ENCODE peak calls at places on chromosome 1, in seven cellular contexts. X is mammary epithelial cell, M is WTC11, I is NCI-H2081, R is mesothelial cell of epicardium, W is NCI-H1417, Z is HTR-8/SVneo. K is an unnamed sample.

GRCh38 chr1:34597877-34598514 is 156.9 kb upstream of the GJB5 start:
- DNase-seq in R (peak; percentile 65), I (peak; percentile 80), X (peak; percentile 42), W (peak; percentile 90), M (peak; percentile 94), Z (peak; percentile 71), K (no peak)

GRCh38 chr1:67189953-67190352 is 23.7 kb downstream of the IL23R start:
- DNase-seq in I (no peak), R (no peak), M (no peak), X (no peak), W (no peak), Z (no peak), K (no peak)

GRCh38 chr1:32695098-32695904 is 7.3 kb downstream of the SYNC start:
- DNase-seq in M (no peak), X (peak; percentile 6), Z (no peak), R (no peak), W (no peak), I (no peak), K (no peak)

GRCh38 chr1:213728593-213729536 is 258.9 kb upstream of the PROX1 start:
- DNase-seq in W (no peak), M (no peak), Z (no peak), R (no peak), I (no peak), X (no peak), K (no peak)

GRCh38 chr1:9059944-9060744 is 9.3 kb downstream of the SLC2A5 start:
- DNase-seq in R (no peak), W (no peak), X (no peak), I (no peak), Z (no peak), M (no peak), K (no peak)

GRCh38 chr1:205144751-205145150 is 23.0 kb upstream of the RBBP5 start:
- DNase-seq in M (no peak), X (no peak), Z (peak; percentile 62), W (no peak), I (no peak), R (no peak), K (no peak)

GRCh38 chr1:183870351-183871077 is 65.6 kb downstream of the RGL1 start:
- DNase-seq in I (no peak), Z (no peak), M (no peak), R (no peak), W (no peak), X (no peak), K (no peak)

GRCh38 chr1:246329900-246330299 is 177.2 kb downstream of the SMYD3 start:
- DNase-seq in R (no peak), M (no peak), W (no peak), I (no peak), X (peak; percentile 69), Z (no peak), K (no peak)

GRCh38 chr1:109828756-109829505 is 65.2 kb upstream of the EPS8L3 start:
- DNase-seq in Z (no peak), W (no peak), I (no peak), M (no peak), R (no peak), X (peak; percentile 30), K (no peak)

GRCh38 chr1:12640237-12640957 is 3.5 kb upstream of the AADACL4 start:
- DNase-seq in I (no peak), R (no peak), Z (no peak), X (peak; percentile 6), M (no peak), W (no peak), K (no peak)

GRCh38 chr1:92853299-92853698 is 21.5 kb downstream of the RPL5 start:
- DNase-seq in M (no peak), I (no peak), X (no peak), R (no peak), W (no peak), Z (no peak), K (no peak)

GRCh38 chr1:18199462-18199861 is 91.9 kb downstream of the IGSF21 start:
- DNase-seq in X (no peak), R (no peak), Z (no peak), W (peak; percentile 85), M (peak; percentile 34), I (peak; percentile 40), K (no peak)

GRCh38 chr1:40844079-40844478 is 18.1 kb downstream of the CITED4 start:
- DNase-seq in M (no peak), X (no peak), Z (no peak), W (no peak), R (no peak), I (peak; percentile 52), K (no peak)

GRCh38 chr1:185720633-185721272 is 13.4 kb upstream of the HMCN1 start:
- DNase-seq in X (peak; percentile 28), Z (no peak), W (peak; percentile 40), M (no peak), R (no peak), I (peak; percentile 51), K (no peak)

GRCh38 chr1:80445021-80445420 is 1355.7 kb upstream of the ADGRL2 start:
- DNase-seq in Z (peak; percentile 1), X (peak; percentile 59), R (no peak), W (no peak), I (no peak), M (no peak), K (no peak)

GRCh38 chr1:37765937-37766664 is 1.2 kb upstream of the EPHA10 start:
- DNase-seq in I (peak; percentile 59), W (peak; percentile 7), Z (no peak), M (peak; percentile 57), R (no peak), X (no peak), K (no peak)

GRCh38 chr1:12333036-12333785 is 103.4 kb downstream of the VPS13D start:
- DNase-seq in R (no peak), M (no peak), W (no peak), Z (no peak), X (no peak), I (no peak), K (no peak)

GRCh38 chr1:13714851-13715250 is 14.9 kb downstream of the PRDM2 start:
- DNase-seq in Z (no peak), X (no peak), I (no peak), W (no peak), R (no peak), M (no peak), K (no peak)

GRCh38 chr1:187626056-187626455 is 797.3 kb downstream of the PLA2G4A start:
- DNase-seq in X (peak; percentile 72), M (no peak), Z (no peak), R (no peak), I (peak; percentile 25), W (peak; percentile 50), K (no peak)

GRCh38 chr1:29706936-29707335 is 470.6 kb downstream of the PTPRU start:
- DNase-seq in I (peak; percentile 95), X (peak; percentile 53), R (no peak), Z (no peak), M (peak; percentile 91), W (peak; percentile 50), K (peak; percentile 61)

GRCh38 chr1:111656093-111657017 is 36.8 kb downstream of the RAP1A start:
- DNase-seq in Z (peak; percentile 32), X (peak; percentile 27), I (no peak), M (no peak), W (peak; percentile 15), R (no peak), K (no peak)

GRCh38 chr1:37517569-37517968 is 3.0 kb upstream of the MEAF6 start:
- DNase-seq in W (no peak), I (no peak), Z (no peak), R (no peak), X (no peak), M (no peak), K (no peak)

GRCh38 chr1:116375165-116375883 is 2.3 kb downstream of the ATP1A1 start:
- DNase-seq in W (no peak), R (no peak), Z (no peak), I (no peak), M (no peak), X (peak; percentile 37), K (no peak)

GRCh38 chr1:175162955-175163354 is 29.6 kb downstream of the KIAA0040 start:
- DNase-seq in Z (no peak), M (no peak), I (no peak), W (no peak), X (no peak), R (no peak), K (no peak)

GRCh38 chr1:229140018-229140417 is 130.9 kb upstream of the RAB4A start:
- DNase-seq in M (no peak), R (no peak), X (no peak), Z (no peak), I (no peak), W (no peak), K (no peak)

GRCh38 chr1:174800951-174801350 is 198.8 kb upstream of the CACYBP start:
- DNase-seq in W (peak; percentile 58), R (no peak), Z (no peak), M (no peak), X (no peak), I (no peak), K (no peak)

GRCh38 chr1:8218351-8219092 is 99.4 kb upstream of the SLC45A1 start:
- DNase-seq in W (no peak), M (no peak), R (no peak), X (peak; percentile 27), Z (no peak), I (no peak), K (no peak)

GRCh38 chr1:76491737-76492136 is 375.5 kb upstream of the ST6GALNAC5 start:
- DNase-seq in R (no peak), M (no peak), Z (no peak), W (no peak), X (no peak), I (no peak), K (no peak)

GRCh38 chr1:33442141-33442540 is 11.2 kb upstream of the PHC2 start:
- DNase-seq in Z (no peak), I (no peak), X (no peak), M (no peak), W (no peak), R (no peak), K (no peak)

GRCh38 chr1:51750218-51750617 is 128.3 kb downstream of the NRDC start:
- DNase-seq in M (no peak), X (no peak), R (no peak), W (no peak), I (no peak), Z (no peak), K (no peak)

GRCh38 chr1:177256153-177256814 is 85.5 kb downstream of the BRINP2 start:
- DNase-seq in I (no peak), R (no peak), X (peak; percentile 93), M (peak; percentile 83), W (peak; percentile 92), Z (peak; percentile 7), K (no peak)

GRCh38 chr1:59399642-59400041 is 102.7 kb downstream of the FGGY start:
- DNase-seq in X (no peak), M (no peak), R (no peak), I (no peak), Z (no peak), W (no peak), K (no peak)

GRCh38 chr1:145992502-145992936 is 3.9 kb downstream of the TXNIP start:
- DNase-seq in R (no peak), I (no peak), M (no peak), X (no peak), Z (no peak), W (no peak), K (no peak)

GRCh38 chr1:202107801-202108731 is 14.7 kb upstream of the GPR37L1 start:
- DNase-seq in M (no peak), X (peak; percentile 60), Z (no peak), I (peak; percentile 73), W (peak; percentile 77), R (no peak), K (no peak)